ENCODE peak calls at places on chromosomes 11 and 22, in nine cellular contexts. Z is AG09309; R is right cardiac atrium; D is ovary; X is activated CD4-positive, alpha-beta memory T cell treated with anti-CD3 and anti-CD28 coated beads, Interleukin-2, amount 10 ng/mL, durations not matched to agents 7 days and 5 days; K is small intestine; A is pulmonary artery endothelial cell; W is activated CD8-positive, alpha-beta memory T cell treated with anti-CD3 and anti-CD28 coated beads, Interleukin-2, amount 50 U/mL, for 48 hours; Q is GM23338. H is an unnamed sample.

GRCh38 chr11:44598831-44599230 is 33.4 kb downstream of the CD82 start:
- DNase-seq in Z (no peak), R (no peak), D (no peak), X (no peak), K (no peak), A (no peak), W (no peak), Q (no peak), H (no peak)

GRCh38 chr11:85941380-85941973 is 86.3 kb downstream of the CCDC83 start:
- DNase-seq in Z (no peak), R (peak; percentile 71), D (peak; percentile 72), X (peak; percentile 53), K (peak; percentile 54), A (peak; percentile 46), W (no peak), Q (peak; percentile 77), H (no peak)

GRCh38 chr22:28111501-28111900 is 192.4 kb upstream of the PITPNB start:
- DNase-seq in Z (peak; percentile 28), R (no peak), D (no peak), X (no peak), K (no peak), A (no peak), W (no peak), Q (no peak), H (no peak)

GRCh38 chr11:120622189-120622912 is 110.8 kb downstream of the GRIK4 start:
- DNase-seq in Z (no peak), R (peak; percentile 84), D (no peak), X (no peak), K (no peak), A (no peak), W (no peak), Q (peak; percentile 59), H (no peak)

GRCh38 chr22:27212617-27213177 is 555.3 kb downstream of the MIAT start:
- DNase-seq in Z (peak; percentile 100), R (peak; percentile 83), D (peak; percentile 90), X (no peak), K (peak; percentile 77), A (peak; percentile 93), W (no peak), Q (no peak), H (no peak)

GRCh38 chr22:42621505-42622002 is 6.9 kb upstream of the POLDIP3 start:
- DNase-seq in Z (no peak), R (peak; percentile 90), D (peak; percentile 70), X (peak; percentile 62), K (peak; percentile 68), A (no peak), W (peak; percentile 77), Q (peak; percentile 96), H (peak; percentile 88)

GRCh38 chr11:29328961-29329441 is 687.8 kb downstream of the KCNA4 start:
- DNase-seq in Z (no peak), R (no peak), D (no peak), X (no peak), K (peak; percentile 3), A (no peak), W (no peak), Q (peak; percentile 28), H (no peak)

GRCh38 chr11:47104337-47104950 is 72.2 kb downstream of the ARFGAP2 start:
- DNase-seq in Z (no peak), R (no peak), D (no peak), X (no peak), K (no peak), A (no peak), W (no peak), Q (peak; percentile 75), H (no peak)

GRCh38 chr11:109425554-109425953 is 3.6 kb downstream of the C11orf87 start:
- DNase-seq in Z (no peak), R (no peak), D (no peak), X (no peak), K (no peak), A (no peak), W (no peak), Q (no peak), H (no peak)

GRCh38 chr11:289706-290620 is 1.0 kb downstream of the PGGHG start:
- DNase-seq in Z (no peak), R (peak; percentile 58), D (peak; percentile 32), X (no peak), K (no peak), A (no peak), W (no peak), Q (no peak), H (peak; percentile 64)

GRCh38 chr11:44865866-44866272 is 84.8 kb downstream of the TP53I11 start:
- DNase-seq in Z (no peak), R (peak; percentile 84), D (no peak), X (no peak), K (peak; percentile 63), A (no peak), W (no peak), Q (no peak), H (no peak)

GRCh38 chr22:47377926-47378560 is 615.6 kb downstream of the TBC1D22A start:
- DNase-seq in Z (no peak), R (no peak), D (no peak), X (no peak), K (no peak), A (no peak), W (no peak), Q (no peak), H (peak; percentile 30)

GRCh38 chr11:114040706-114041211 is 18.8 kb upstream of the ZBTB16 start:
- DNase-seq in Z (peak; percentile 13), R (no peak), D (no peak), X (no peak), K (peak; percentile 95), A (no peak), W (no peak), Q (no peak), H (no peak)

GRCh38 chr11:19774817-19775600 is 62.4 kb downstream of the NAV2 start:
- DNase-seq in Z (no peak), R (no peak), D (no peak), X (no peak), K (no peak), A (no peak), W (no peak), Q (no peak), H (no peak)

GRCh38 chr11:70424765-70425164 is 26.4 kb downstream of the CTTN start:
- DNase-seq in Z (no peak), R (no peak), D (no peak), X (no peak), K (no peak), A (no peak), W (no peak), Q (no peak), H (no peak)

GRCh38 chr22:49206281-49206680 is 621.4 kb downstream of the BRD1 start:
- DNase-seq in Z (no peak), R (no peak), D (no peak), X (no peak), K (no peak), A (no peak), W (peak; percentile 22), Q (no peak), H (peak; percentile 48)

GRCh38 chr11:36512016-36512415 is 1.9 kb upstream of the TRAF6 start:
- DNase-seq in Z (no peak), R (no peak), D (no peak), X (no peak), K (peak; percentile 80), A (no peak), W (no peak), Q (no peak), H (no peak)

GRCh38 chr22:21067901-21068680 is 22.3 kb downstream of the LRRC74B start:
- DNase-seq in Z (no peak), R (no peak), D (no peak), X (no peak), K (no peak), A (no peak), W (no peak), Q (no peak), H (no peak)

GRCh38 chr11:57349491-57350274 is 11.5 kb downstream of the P2RX3 start:
- DNase-seq in Z (no peak), R (peak; percentile 88), D (peak; percentile 74), X (peak; percentile 62), K (peak; percentile 33), A (no peak), W (peak; percentile 93), Q (peak; percentile 85), H (peak; percentile 85)

GRCh38 chr11:64348611-64349387 is 8.8 kb downstream of the CCDC88B start:
- DNase-seq in Z (no peak), R (no peak), D (no peak), X (no peak), K (no peak), A (no peak), W (no peak), Q (peak; percentile 62), H (no peak)

GRCh38 chr11:72354356-72355115 is 79.8 kb downstream of the CLPB start:
- DNase-seq in Z (no peak), R (no peak), D (no peak), X (no peak), K (no peak), A (no peak), W (no peak), Q (peak; percentile 15), H (no peak)

GRCh38 chr11:6203327-6203726 is 2.0 kb upstream of the C11orf42 start:
- DNase-seq in Z (no peak), R (no peak), D (no peak), X (peak; percentile 23), K (no peak), A (no peak), W (no peak), Q (no peak), H (no peak)

GRCh38 chr11:23509023-23509422 is 648.7 kb upstream of the CCDC179 start:
- DNase-seq in Z (peak; percentile 3), R (no peak), D (no peak), X (no peak), K (no peak), A (no peak), W (no peak), Q (no peak), H (no peak)

GRCh38 chr22:35363571-35364086 is 17.3 kb upstream of the HMOX1 start:
- DNase-seq in Z (no peak), R (no peak), D (no peak), X (no peak), K (peak; percentile 89), A (no peak), W (no peak), Q (no peak), H (no peak)

GRCh38 chr11:1521382-1522080 is 35.0 kb upstream of the MOB2 start:
- DNase-seq in Z (no peak), R (peak; percentile 24), D (no peak), X (no peak), K (no peak), A (no peak), W (no peak), Q (no peak), H (no peak)

GRCh38 chr11:103594283-103594682 is 442.2 kb upstream of the DDI1 start:
- DNase-seq in Z (no peak), R (no peak), D (no peak), X (no peak), K (no peak), A (no peak), W (no peak), Q (no peak), H (no peak)

H was measured in upper lobe of right lung.